ENCODE peak calls at places on chromosomes 1 and 21, in six cellular contexts. D, C, A, L, X and Z are unnamed samples.

GRCh38 chr1:181640959-181641358 is 157.6 kb downstream of the CACNA1E start:
- DNase-seq in D (no peak), C (no peak), A (no peak), L (no peak), X (no peak), Z (no peak)

GRCh38 chr1:3898475-3898735 is 1.7 kb downstream of the C1orf174 start:
- DNase-seq in D (no peak), C (no peak), A (no peak), L (no peak), X (no peak), Z (no peak)

GRCh38 chr1:196029410-196029809 is 578.8 kb downstream of the KCNT2 start:
- DNase-seq in D (no peak), C (no peak), A (no peak), L (no peak), X (peak), Z (no peak)

GRCh38 chr1:8815582-8816285 is 1.7 kb downstream of the RERE start:
- DNase-seq in D (peak), C (no peak), A (no peak), L (no peak), X (no peak), Z (no peak)

GRCh38 chr1:203286161-203286984 is 18.9 kb upstream of the BTG2 start:
- DNase-seq in D (no peak), C (peak), A (no peak), L (no peak), X (peak), Z (no peak)

GRCh38 chr1:206808615-206809014 is 36.3 kb upstream of the IL10 start:
- DNase-seq in D (no peak), C (peak), A (no peak), L (no peak), X (peak), Z (peak)

GRCh38 chr1:201882665-201883132 is 6.0 kb upstream of the SHISA4 start:
- DNase-seq in D (peak), C (no peak), A (peak), L (peak), X (peak), Z (no peak)

GRCh38 chr1:168065511-168065910 is 71.2 kb downstream of the GPR161 start:
- DNase-seq in D (no peak), C (no peak), A (no peak), L (no peak), X (no peak), Z (no peak)

GRCh38 chr21:34358866-34359265 is 4.9 kb upstream of the KCNE2 start:
- DNase-seq in D (no peak), C (no peak), A (no peak), L (no peak), X (no peak), Z (no peak)

DNA sequence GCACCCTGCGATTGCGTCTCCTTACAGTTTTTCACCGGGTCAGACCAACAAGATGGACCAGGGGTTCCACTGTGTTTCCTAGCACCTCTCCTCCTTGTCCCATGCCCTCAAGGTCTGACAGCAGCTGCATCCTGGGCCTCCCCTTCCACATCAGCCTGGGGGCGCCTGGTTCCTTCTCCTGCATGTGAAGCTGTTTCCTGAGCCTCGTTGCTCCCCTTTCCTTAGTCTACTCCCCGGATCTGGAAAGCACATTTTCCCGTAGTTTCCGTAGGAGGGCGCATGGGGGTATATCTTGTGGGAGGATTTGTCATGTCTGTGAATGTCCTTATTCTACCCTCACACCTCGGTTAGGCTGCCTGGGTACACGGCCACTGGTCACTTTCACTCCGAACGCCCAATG is 6.1 kb downstream of the PRDM15 start:
- DNase-seq in D (no peak), C (no peak), A (no peak), L (no peak), X (no peak), Z (no peak)
- TF ChIP-seq CTCF in D (no peak), C (no peak), A (no peak), L (no peak), X (no peak), Z (no peak)

DNA sequence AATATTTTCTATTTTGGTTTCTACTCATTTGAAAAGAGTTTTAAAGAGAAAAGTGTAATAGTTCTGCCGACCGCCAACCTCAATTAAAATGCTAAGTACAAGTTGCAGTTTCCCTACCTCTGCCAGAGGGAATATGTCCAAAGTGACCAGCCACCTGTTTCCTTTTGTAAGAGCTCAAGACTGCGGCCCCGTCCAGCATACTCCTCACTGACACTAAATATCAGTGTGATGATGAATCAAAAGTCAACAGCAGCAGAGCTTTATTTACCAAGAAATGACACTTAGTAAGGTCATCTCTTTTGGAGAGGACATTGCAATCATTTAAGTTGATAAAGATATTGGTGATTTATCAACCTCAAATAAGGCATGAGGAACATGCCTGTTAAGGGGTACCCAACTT is 57.4 kb upstream of the NRIP1 start:
- DNase-seq in D (no peak), C (no peak), A (no peak), L (no peak), X (peak), Z (no peak)
- TF ChIP-seq CTCF in D (no peak), C (no peak), A (no peak), L (no peak), X (no peak), Z (no peak)

DNA sequence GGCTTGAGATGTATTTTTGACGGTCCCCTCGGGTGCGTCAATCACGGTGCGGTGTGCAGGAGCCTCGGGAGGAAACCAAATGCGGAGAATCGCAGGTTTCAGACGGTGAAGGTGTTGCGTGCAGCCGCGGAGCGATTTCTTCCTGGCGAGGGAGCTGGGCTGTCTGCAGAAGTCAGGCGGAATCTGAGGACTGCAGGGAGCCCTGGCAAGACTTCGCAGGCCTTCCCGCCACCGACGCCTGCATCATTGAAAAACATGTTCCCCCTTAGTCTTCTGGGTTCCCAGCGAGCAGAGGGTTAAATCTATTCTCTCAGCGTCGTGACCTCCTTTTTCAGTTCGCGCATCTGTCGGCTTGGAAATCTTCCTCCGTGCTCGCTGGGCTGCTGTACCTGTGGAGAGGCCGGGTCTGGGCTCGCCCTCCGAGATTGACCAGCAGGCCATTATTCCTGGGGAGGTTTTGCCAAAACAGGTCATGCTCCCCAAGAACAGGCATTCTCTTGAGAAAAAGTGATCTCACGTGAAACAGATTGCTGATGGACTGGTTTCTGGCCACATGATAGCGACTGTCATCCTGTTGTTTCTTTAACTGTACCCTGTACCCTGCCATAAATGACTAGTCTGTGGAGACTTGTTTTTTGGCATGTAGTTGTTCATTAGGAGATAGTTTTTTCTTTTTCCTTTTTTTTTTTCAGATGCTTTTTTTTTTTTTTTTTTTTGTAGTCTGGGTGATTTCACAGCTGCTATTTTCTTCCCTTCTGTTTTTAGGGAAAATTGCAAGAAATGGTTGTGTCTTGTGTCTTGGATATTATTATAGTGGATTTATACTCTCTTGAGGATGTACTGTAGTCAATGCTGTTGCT is 897 bp downstream of the EPB41 start:
- DNase-seq in D (peak), C (peak), A (no peak), L (no peak), X (peak), Z (peak)
- TF ChIP-seq CTCF in D (no peak), C (no peak), A (no peak), L (no peak), X (no peak), Z (no peak)

GRCh38 chr1:64669098-64669675 is 75.7 kb upstream of the RAVER2 start:
- DNase-seq in D (no peak), C (no peak), A (no peak), L (no peak), X (no peak), Z (no peak)

GRCh38 chr1:64664287-64664686 is 80.6 kb upstream of the RAVER2 start:
- DNase-seq in D (no peak), C (no peak), A (no peak), L (no peak), X (no peak), Z (no peak)

GRCh38 chr1:64659478-64659877 is 85.4 kb upstream of the RAVER2 start:
- DNase-seq in D (no peak), C (no peak), A (no peak), L (no peak), X (no peak), Z (no peak)

GRCh38 chr1:64663654-64664053 is 81.2 kb upstream of the RAVER2 start:
- DNase-seq in D (no peak), C (no peak), A (no peak), L (no peak), X (no peak), Z (peak)
- TF ChIP-seq CTCF in D (peak), C (no peak), A (no peak), L (peak), X (no peak), Z (peak)

GRCh38 chr1:153679337-153680119 is 1.0 kb downstream of the NPR1 start:
- DNase-seq in D (no peak), C (no peak), A (no peak), L (no peak), X (no peak), Z (peak)
- TF ChIP-seq CTCF in D (no peak), C (no peak), A (no peak), L (no peak), X (no peak), Z (peak)

GRCh38 chr21:32562915-32563314 is 22.4 kb downstream of the TCP10L start:
- DNase-seq in D (no peak), C (no peak), A (no peak), L (no peak), X (no peak), Z (no peak)

GRCh38 chr21:32560896-32561295 is 24.4 kb downstream of the TCP10L start:
- DNase-seq in D (no peak), C (no peak), A (no peak), L (no peak), X (no peak), Z (no peak)

GRCh38 chr21:32565856-32566465 is 19.4 kb downstream of the TCP10L start:
- DNase-seq in D (no peak), C (no peak), A (no peak), L (no peak), X (no peak), Z (no peak)

GRCh38 chr21:32559004-32559610 is 26.2 kb downstream of the TCP10L start:
- DNase-seq in D (no peak), C (no peak), A (no peak), L (no peak), X (no peak), Z (no peak)

DNA sequence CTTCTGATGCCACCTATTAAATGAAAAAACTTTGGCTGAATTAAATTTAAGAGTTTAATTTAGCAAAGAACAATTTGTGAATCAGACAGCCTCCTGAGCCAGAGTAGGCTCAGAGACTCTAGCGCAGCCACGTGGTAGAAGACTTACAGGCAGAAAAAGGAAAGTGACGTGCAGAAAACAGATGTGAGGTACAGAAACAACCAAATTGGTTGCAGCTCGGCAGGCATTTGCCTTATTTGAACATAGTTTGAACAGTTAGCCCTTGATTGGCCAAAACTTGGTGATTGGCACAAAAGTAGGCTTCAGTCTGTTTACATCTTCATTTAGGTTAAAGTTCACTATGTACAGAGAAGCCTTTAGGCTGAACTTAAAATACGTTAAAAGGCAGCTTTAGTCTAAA is 22.9 kb downstream of the TCP10L start:
- DNase-seq in D (no peak), C (peak), A (no peak), L (peak), X (peak), Z (no peak)
- TF ChIP-seq CTCF in D (peak), C (peak), A (peak), L (peak), X (peak), Z (no peak)

DNA sequence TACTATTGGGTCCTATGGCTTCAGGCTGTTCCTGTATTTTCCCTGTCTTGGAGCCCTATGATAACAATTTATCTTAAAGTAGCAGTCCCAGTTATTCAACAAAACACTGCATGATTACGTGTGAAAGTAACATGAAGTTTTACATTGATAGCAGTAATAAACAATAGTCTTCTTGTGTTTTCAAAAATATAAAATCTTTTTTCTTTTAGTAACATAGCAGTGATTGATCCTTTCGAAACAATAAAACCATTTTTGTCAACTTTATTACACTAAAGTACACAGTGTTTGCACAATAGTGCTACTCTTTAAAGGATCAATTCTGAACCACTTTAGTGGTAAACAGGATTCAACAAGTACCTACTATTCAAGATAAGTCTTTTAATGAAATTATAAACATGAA is 90.6 kb downstream of the GPATCH2 start:
- DNase-seq in D (no peak), C (no peak), A (no peak), L (no peak), X (no peak), Z (no peak)
- TF ChIP-seq CTCF in D (no peak), C (no peak), A (no peak), L (no peak), X (no peak), Z (no peak)

GRCh38 chr1:220094016-220094911 is at the start of gene IARS2:
- DNase-seq in D (peak), C (peak), A (no peak), L (no peak), X (peak), Z (peak)
- TF ChIP-seq CTCF in D (no peak), C (no peak), A (no peak), L (no peak), X (no peak), Z (no peak)

DNA sequence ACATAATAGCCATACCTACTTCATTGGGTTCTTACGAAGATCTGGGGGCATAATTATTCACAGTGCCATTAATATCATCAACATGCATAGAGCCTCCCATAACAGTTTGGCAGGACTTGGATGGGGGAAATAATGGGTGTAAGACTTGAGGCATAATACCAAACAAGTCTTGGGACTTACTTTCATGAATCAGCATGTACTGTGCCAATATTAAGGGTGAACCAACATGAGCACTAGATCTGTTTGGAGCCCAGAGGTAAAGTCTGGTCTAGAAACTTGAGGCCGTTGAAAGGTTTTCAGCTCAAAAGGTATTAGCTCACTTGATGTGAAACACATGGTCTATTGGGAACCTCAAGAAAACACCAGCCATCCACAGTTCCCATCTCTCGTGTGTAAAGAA is 56.7 kb upstream of the ZC3H11B start:
- DNase-seq in D (no peak), C (no peak), A (no peak), L (no peak), X (no peak), Z (no peak)
- TF ChIP-seq CTCF in D (no peak), C (no peak), A (no peak), L (no peak), X (no peak), Z (no peak)

GRCh38 chr1:16011936-16012589 is 5.8 kb downstream of the HSPB7 start:
- DNase-seq in D (no peak), C (no peak), A (no peak), L (no peak), X (no peak), Z (no peak)

GRCh38 chr1:16010837-16011236 is 6.8 kb downstream of the SRARP start:
- DNase-seq in D (no peak), C (no peak), A (no peak), L (no peak), X (no peak), Z (no peak)

GRCh38 chr1:16009030-16009460 is 5.0 kb downstream of the SRARP start:
- DNase-seq in D (no peak), C (peak), A (no peak), L (no peak), X (peak), Z (peak)

GRCh38 chr1:16007671-16008341 is 3.8 kb downstream of the SRARP start:
- DNase-seq in D (no peak), C (no peak), A (no peak), L (no peak), X (no peak), Z (no peak)

GRCh38 chr1:16009678-16010077 is 5.6 kb downstream of the SRARP start:
- DNase-seq in D (no peak), C (no peak), A (no peak), L (no peak), X (no peak), Z (no peak)
- TF ChIP-seq CTCF in D (no peak), C (no peak), A (no peak), L (no peak), X (no peak), Z (no peak)